ENCODE peak calls at places on chromosomes 12 and 14, in seven cellular contexts. K, L, O, U, E, D and R are unnamed samples. For H3K9me3 and H3K27me3, the result is how much of the 10 kb centered on the place peaks cover.

GRCh38 chr14:95535226-95536021 is 574 bp downstream of the GLRX5 start:
- DNase-seq in K (peak), L (no peak), O (no peak), U (peak), E (no peak), D (no peak), R (no peak)

GRCh38 chr14:70662080-70662479 is 20.4 kb downstream of the TTC9 start:
- DNase-seq in K (no peak), L (no peak), O (no peak), U (no peak), E (no peak), D (no peak), R (no peak)

GRCh38 chr14:53608369-53608768 is 348.3 kb downstream of the BMP4 start:
- DNase-seq in K (no peak), L (no peak), O (peak), U (no peak), E (peak), D (no peak), R (no peak)

GRCh38 chr12:4939418-4940023 is 29.8 kb downstream of the KCNA1 start:
- DNase-seq in K (no peak), L (no peak), O (no peak), U (no peak), E (no peak), D (no peak), R (no peak)

GRCh38 chr14:80974338-80975078 is 19.1 kb downstream of the TSHR start:
- DNase-seq in K (no peak), L (no peak), O (no peak), U (no peak), E (no peak), D (no peak), R (no peak)

GRCh38 chr14:31190220-31190605 is 17.4 kb downstream of the HECTD1 start:
- DNase-seq in K (no peak), L (no peak), O (no peak), U (no peak), E (no peak), D (no peak), R (no peak)

GRCh38 chr14:94582199-94582750 is 1.0 kb downstream of the SERPINA5 start:
- DNase-seq in K (no peak), L (no peak), O (no peak), U (no peak), E (no peak), D (peak), R (no peak)

GRCh38 chr14:69090187-69090789 is 62.6 kb downstream of the DCAF5 start:
- DNase-seq in K (peak), L (peak), O (peak), U (peak), E (peak), D (no peak), R (no peak)

GRCh38 chr14:53472306-53472705 is 319.2 kb upstream of the DDHD1 start:
- DNase-seq in K (no peak), L (no peak), O (no peak), U (no peak), E (no peak), D (no peak), R (no peak)

GRCh38 chr12:108980831-108981618 is 39.8 kb downstream of the SVOP start:
- DNase-seq in K (no peak), L (no peak), O (no peak), U (no peak), E (no peak), D (no peak), R (no peak)

GRCh38 chr14:105411017-105411941 is 8.3 kb upstream of the MTA1 start:
- DNase-seq in K (peak), L (peak), O (peak), U (peak), E (peak), D (no peak), R (no peak)

GRCh38 chr14:48970995-48971394 is 615.2 kb downstream of the RPS29 start:
- DNase-seq in K (no peak), L (no peak), O (no peak), U (no peak), E (no peak), D (no peak), R (no peak)

GRCh38 chr12:122518908-122519307 is 7.8 kb downstream of the RSRC2 start:
- DNase-seq in K (no peak), L (no peak), O (no peak), U (no peak), E (no peak), D (no peak), R (no peak)

GRCh38 chr12:62291888-62292760 is 31.9 kb downstream of the USP15 start:
- DNase-seq in K (no peak), L (no peak), O (no peak), U (no peak), E (no peak), D (no peak), R (no peak)

GRCh38 chr12:102634216-102634615 is 153.9 kb upstream of the IGF1 start:
- DNase-seq in K (no peak), L (no peak), O (no peak), U (no peak), E (no peak), D (no peak), R (no peak)

GRCh38 chr12:125246346-125246656 is 181.1 kb downstream of the AACS start:
- DNase-seq in K (no peak), L (no peak), O (no peak), U (no peak), E (no peak), D (no peak), R (no peak)

GRCh38 chr14:55731881-55732498 is 152.0 kb downstream of the KTN1 start:
- DNase-seq in K (peak), L (peak), O (peak), U (peak), E (peak), D (no peak), R (peak)

GRCh38 chr14:36996133-36996856 is 176.1 kb downstream of the SLC25A21 start:
- DNase-seq in K (no peak), L (no peak), O (no peak), U (peak), E (no peak), D (no peak), R (no peak)

GRCh38 chr12:112303004-112303403 is 79.2 kb downstream of the HECTD4 start:
- DNase-seq in K (no peak), L (no peak), O (no peak), U (peak), E (no peak), D (no peak), R (no peak)

GRCh38 chr12:54394281-54394719 is 9.8 kb upstream of the ZNF385A start:
- DNase-seq in K (peak), L (peak), O (peak), U (no peak), E (peak), D (no peak), R (no peak)

GRCh38 chr14:72844528-72844927 is 49.4 kb downstream of the DPF3 start:
- DNase-seq in K (no peak), L (no peak), O (no peak), U (no peak), E (no peak), D (no peak), R (no peak)

GRCh38 chr12:39375206-39375808 is 67.6 kb downstream of the KIF21A start:
- DNase-seq in K (peak), L (no peak), O (no peak), U (no peak), E (no peak), D (no peak), R (no peak)

GRCh38 chr14:34129927-34130552 is 179.2 kb upstream of the EGLN3 start:
- DNase-seq in K (no peak), L (no peak), O (no peak), U (no peak), E (no peak), D (no peak), R (no peak)

GRCh38 chr12:81727387-81727786 is 31.8 kb downstream of the PPFIA2 start:
- DNase-seq in K (no peak), L (no peak), O (no peak), U (no peak), E (no peak), D (no peak), R (no peak)

GRCh38 chr14:70096866-70097265 is 91.9 kb downstream of the SLC8A3 start:
- DNase-seq in K (peak), L (peak), O (no peak), U (peak), E (no peak), D (no peak), R (no peak)

GRCh38 chr12:49133014-49133413 is 1.8 kb upstream of the TUBA1B start:
- DNase-seq in K (no peak), L (no peak), O (no peak), U (no peak), E (no peak), D (no peak), R (no peak)

GRCh38 chr12:107344035-107344808 is 250.9 kb upstream of the CRY1 start:
- DNase-seq in K (no peak), L (no peak), O (no peak), U (no peak), E (no peak), D (no peak), R (no peak)

GRCh38 chr14:76695263-76695920 is 65.9 kb upstream of the VASH1 start:
- DNase-seq in K (no peak), L (no peak), O (no peak), U (no peak), E (no peak), D (no peak), R (no peak)

GRCh38 chr12:108367436-108367835 is 28.3 kb upstream of the CMKLR1 start:
- DNase-seq in K (no peak), L (no peak), O (no peak), U (no peak), E (no peak), D (no peak), R (peak)

GRCh38 chr14:93133476-93133875 is 17.8 kb upstream of the ITPK1 start:
- DNase-seq in K (no peak), L (no peak), O (no peak), U (no peak), E (no peak), D (no peak), R (peak)

GRCh38 chr12:91804533-91804932 is 341.1 kb downstream of the BTG1 start:
- DNase-seq in K (no peak), L (peak), O (no peak), U (no peak), E (no peak), D (no peak), R (no peak)

GRCh38 chr12:122646568-122647220 is 56.5 kb downstream of the HCAR2 start:
- DNase-seq in K (no peak), L (no peak), O (no peak), U (no peak), E (no peak), D (no peak), R (no peak)

GRCh38 chr12:65685514-65685913 is 138.8 kb upstream of the HMGA2 start:
- DNase-seq in K (no peak), L (no peak), O (no peak), U (peak), E (no peak), D (no peak), R (no peak)

GRCh38 chr14:91255026-91255695 is 10.7 kb upstream of the GPR68 start:
- DNase-seq in K (no peak), L (no peak), O (no peak), U (no peak), E (no peak), D (no peak), R (no peak)

GRCh38 chr12:44296624-44297197 is 460.8 kb downstream of the TMEM117 start:
- DNase-seq in K (no peak), L (no peak), O (no peak), U (no peak), E (peak), D (no peak), R (no peak)

GRCh38 chr12:45536254-45536653 is 193.3 kb upstream of the ARID2 start:
- DNase-seq in K (no peak), L (no peak), O (no peak), U (no peak), E (no peak), D (no peak), R (no peak)

GRCh38 chr14:77026166-77026929 is 2.2 kb downstream of the IRF2BPL start:
- DNase-seq in K (peak), L (no peak), O (no peak), U (peak), E (no peak), D (peak), R (peak)

GRCh38 chr14:42469637-42470426 is 863.2 kb downstream of the LRFN5 start:
- DNase-seq in K (no peak), L (no peak), O (no peak), U (no peak), E (no peak), D (no peak), R (no peak)
- H3K9me3 ChIP-seq in K (under half), L (under half), O (under half), U (under half), E (under half), D (under half), R (under half)

DNA sequence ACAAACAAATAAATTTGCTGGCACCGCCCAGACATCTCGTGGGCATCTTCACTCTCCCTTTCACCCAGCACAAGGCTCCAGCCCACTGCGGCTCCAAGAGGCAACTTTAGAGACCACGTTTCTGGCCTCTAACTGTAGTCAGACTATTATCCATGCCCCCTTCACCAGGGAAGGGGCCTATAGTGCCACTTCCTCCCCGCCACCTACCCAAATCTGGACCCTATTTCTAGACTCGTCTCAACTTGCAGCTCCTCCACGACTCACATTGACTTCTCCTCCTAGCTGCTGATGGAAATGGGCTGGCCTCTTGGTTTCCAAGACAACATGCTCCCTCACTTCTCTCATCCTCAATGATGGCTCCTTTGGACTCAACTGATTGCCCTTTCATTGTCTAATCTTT is 12.3 kb downstream of the KRT1 start:
- DNase-seq in K (no peak), L (no peak), O (no peak), U (no peak), E (no peak), D (no peak), R (no peak)
- H3K27me3 ChIP-seq in K (under half), L (under half), O (under half), U (under half), E (under half), D (under half), R (under half)

DNA sequence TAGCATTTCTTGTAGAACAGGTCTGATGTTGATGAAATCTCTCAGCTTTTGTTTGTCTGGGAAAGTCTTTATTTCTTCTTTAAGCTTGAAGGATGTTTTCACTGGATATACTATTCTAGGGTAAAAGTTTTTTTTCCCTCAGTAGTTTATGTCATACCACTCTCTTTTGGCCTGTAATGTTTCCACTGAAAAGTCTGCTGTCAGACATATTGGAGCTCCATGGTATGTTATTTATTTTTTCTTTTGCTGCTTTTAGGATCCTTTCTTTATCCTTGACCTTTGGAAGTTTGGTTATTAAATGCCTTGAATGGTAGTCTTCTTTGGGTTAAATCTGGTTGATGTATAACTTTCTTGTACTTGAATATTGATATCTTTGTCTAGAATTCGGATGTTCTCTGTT is 306.1 kb downstream of the FUT8 start:
- DNase-seq in K (no peak), L (no peak), O (no peak), U (no peak), E (no peak), D (no peak), R (no peak)
- H3K9me3 ChIP-seq in K (under half), L (under half), O (under half), U (under half), E (under half), D (under half), R (under half)

DNA sequence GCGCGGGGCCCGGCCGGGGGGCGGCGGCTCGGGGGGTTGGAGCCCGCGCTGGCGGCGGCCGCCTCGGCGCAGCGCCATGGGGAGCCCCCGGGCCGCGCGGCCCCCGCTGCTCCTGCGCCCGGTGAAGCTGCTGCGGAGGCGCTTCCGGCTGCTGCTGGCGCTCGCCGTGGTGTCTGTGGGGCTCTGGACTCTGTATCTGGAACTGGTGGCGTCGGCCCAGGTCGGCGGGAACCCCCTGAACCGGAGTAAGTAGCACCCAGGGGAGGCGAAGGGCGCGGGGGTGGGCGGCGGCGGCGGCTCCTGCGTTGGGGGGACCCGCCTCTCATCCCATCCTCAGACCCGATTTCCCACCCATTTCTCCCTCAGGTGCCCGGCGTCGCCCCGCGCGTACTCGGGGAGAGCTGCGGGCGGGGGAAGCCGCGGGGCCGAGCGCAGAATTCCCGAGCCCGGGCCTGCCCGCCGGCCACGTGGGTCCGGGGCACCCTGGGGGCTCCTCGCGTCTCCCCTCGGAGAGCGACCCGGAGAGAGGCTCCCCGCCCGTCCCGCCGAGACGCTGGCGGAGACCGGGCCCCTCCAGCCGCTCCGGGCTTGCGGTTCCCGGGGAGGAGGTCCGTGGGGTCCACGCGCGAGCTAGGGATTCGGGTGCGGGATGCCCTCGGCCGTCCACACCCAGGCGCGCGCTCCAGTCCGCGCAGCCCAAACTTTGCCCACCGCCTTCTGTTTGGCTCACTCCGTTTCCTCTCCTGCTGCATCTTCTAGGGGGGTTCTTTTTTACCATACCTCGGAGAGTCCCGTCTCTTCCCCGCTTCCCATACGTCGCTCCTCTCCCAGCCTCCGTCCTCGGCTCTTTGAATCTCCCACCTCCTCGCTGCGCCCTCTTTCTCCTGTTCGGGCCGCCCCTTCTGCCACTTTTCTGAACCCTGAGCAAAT is 827 bp downstream of the B4GALNT3 start:
- DNase-seq in K (peak), L (no peak), O (peak), U (no peak), E (peak), D (peak), R (peak)
- H3K27me3 ChIP-seq in K (under half), L (under half), O (under half), U (half or more), E (under half), D (under half), R (under half)

DNA sequence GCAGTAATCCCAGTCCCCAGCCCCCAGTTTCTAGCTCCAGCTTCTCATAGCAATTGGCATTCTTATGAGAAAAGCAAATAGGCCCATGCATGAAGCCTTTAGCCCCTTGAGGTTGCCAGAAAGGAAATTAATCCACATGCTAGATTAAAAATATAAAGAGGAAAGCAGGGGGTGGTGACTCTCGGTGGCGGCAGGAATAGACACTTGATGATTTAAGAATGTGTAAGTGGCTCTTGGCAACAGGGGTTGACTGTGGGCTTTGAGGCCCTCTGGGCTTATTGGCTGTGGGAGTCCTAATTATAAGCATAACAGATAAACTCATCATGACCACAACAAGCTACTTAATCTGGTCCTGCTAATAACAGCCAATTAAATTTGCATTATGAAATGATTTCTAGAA is 1367.3 kb upstream of the FLRT2 start:
- DNase-seq in K (no peak), L (no peak), O (no peak), U (peak), E (no peak), D (no peak), R (no peak)
- H3K9me3 ChIP-seq in K (under half), L (under half), O (under half), U (under half), E (under half), D (under half), R (under half)

GRCh38 chr14:99271951-99272668 is at the start of gene BCL11B:
- DNase-seq in K (peak), L (peak), O (peak), U (peak), E (peak), D (peak), R (peak)

GRCh38 chr14:99268776-99269510 is 3.1 kb downstream of the BCL11B start:
- DNase-seq in K (peak), L (peak), O (no peak), U (no peak), E (no peak), D (no peak), R (peak)

GRCh38 chr14:99271288-99271941 is 582 bp downstream of the BCL11B start:
- DNase-seq in K (no peak), L (no peak), O (no peak), U (no peak), E (no peak), D (no peak), R (no peak)

GRCh38 chr14:99272669-99273024 is 650 bp upstream of the BCL11B start:
- DNase-seq in K (no peak), L (no peak), O (no peak), U (no peak), E (no peak), D (no peak), R (no peak)

DNA sequence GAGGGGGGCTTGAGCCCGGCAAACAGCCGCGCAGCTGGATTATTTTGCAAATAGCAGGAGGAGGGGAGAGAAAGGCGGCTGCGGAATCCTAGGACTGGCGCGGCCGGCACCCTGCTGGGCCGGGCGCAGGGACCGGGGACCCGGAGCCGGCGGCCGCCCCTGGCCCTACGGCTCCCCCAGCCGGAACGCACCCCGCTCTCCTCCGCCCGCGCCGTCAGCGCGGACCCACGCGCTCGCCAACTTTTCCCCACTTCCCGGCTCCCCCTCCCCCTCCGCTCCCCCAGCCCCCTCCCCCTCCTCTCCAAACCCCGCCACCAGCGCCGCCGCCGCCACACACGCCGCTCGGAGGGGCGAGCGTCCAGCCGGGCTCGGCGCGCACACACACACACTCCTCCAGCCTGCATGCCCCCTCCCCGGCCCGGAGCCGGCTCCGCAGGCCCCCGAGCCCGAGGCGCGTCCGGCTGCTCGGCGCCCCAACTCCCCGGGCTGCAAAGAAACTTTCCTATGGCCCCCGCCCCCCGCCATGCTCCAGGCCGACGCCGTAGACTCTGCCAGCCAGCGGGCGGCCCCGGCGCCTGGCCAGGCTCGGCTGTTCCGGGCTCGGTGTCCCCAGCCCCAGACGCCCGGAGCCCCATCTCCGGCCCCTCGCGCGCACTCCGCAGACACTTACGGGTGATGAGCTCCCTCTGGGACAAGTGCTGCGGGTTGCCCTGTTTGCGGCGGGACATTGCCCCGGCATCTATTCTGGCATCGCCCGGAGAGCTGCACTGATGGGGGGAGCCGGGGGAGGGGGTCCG is 1.3 kb downstream of the BCL11B start:
- DNase-seq in K (peak), L (peak), O (no peak), U (no peak), E (no peak), D (no peak), R (no peak)
- H3K27me3 ChIP-seq in K (half or more), L (under half), O (under half), U (under half), E (half or more), D (under half), R (under half)

GRCh38 chr14:64137657-64138290 is 156.4 kb downstream of the ESR2 start:
- DNase-seq in K (peak), L (no peak), O (peak), U (peak), E (no peak), D (peak), R (no peak)
- H3K9me3 ChIP-seq in K (under half), L (under half), O (under half), U (under half), E (under half), D (under half), R (under half)